ENCODE peak calls at places on chromosomes 2 and 18, in nine cellular contexts. G is GM23338, J is spleen, K is prostate gland, Q is HepG2, H is breast epithelium, O is HCT116, P is suprapubic skin, A is transverse colon. I is an unnamed sample.

GRCh38 chr2:107542314-107542740 is 284.4 kb upstream of the RGPD4 start:
- DNase-seq in G (peak; percentile 56), J (no peak), K (no peak), Q (no peak), H (no peak), O (no peak), P (no peak), A (no peak), I (no peak)

GRCh38 chr18:27769152-27769551 is 407.8 kb downstream of the CDH2 start:
- DNase-seq in G (no peak), J (no peak), K (no peak), Q (no peak), H (no peak), O (no peak), P (no peak), A (no peak), I (no peak)

GRCh38 chr2:241834853-241835210 is 23.9 kb downstream of the PDCD1 start:
- DNase-seq in G (no peak), J (no peak), K (no peak), Q (no peak), H (no peak), O (no peak), P (no peak), A (no peak), I (no peak)

GRCh38 chr2:170371231-170371630 is 193.3 kb downstream of the MYO3B start:
- DNase-seq in G (no peak), J (no peak), K (no peak), Q (no peak), H (no peak), O (no peak), P (no peak), A (no peak), I (no peak)

GRCh38 chr2:127508621-127509034 is 17.7 kb downstream of the IWS1 start:
- DNase-seq in G (no peak), J (no peak), K (peak; percentile 47), Q (peak; percentile 44), H (no peak), O (peak; percentile 66), P (peak; percentile 81), A (peak; percentile 62), I (no peak)

GRCh38 chr2:3754280-3754679 is 50.9 kb downstream of the DCDC2C start:
- DNase-seq in G (peak; percentile 17), J (no peak), K (no peak), Q (peak; percentile 8), H (no peak), O (no peak), P (no peak), A (no peak), I (no peak)

GRCh38 chr2:6372317-6372903 is 493.3 kb downstream of the CMPK2 start:
- DNase-seq in G (no peak), J (no peak), K (no peak), Q (no peak), H (no peak), O (no peak), P (no peak), A (peak; percentile 47), I (no peak)

GRCh38 chr18:40371673-40372072 is 1583.4 kb upstream of the PIK3C3 start:
- DNase-seq in G (no peak), J (no peak), K (no peak), Q (no peak), H (no peak), O (no peak), P (no peak), A (no peak), I (no peak)

GRCh38 chr18:78378983-78379382 is 600.6 kb upstream of the SALL3 start:
- DNase-seq in G (no peak), J (no peak), K (no peak), Q (no peak), H (no peak), O (no peak), P (no peak), A (no peak), I (no peak)

GRCh38 chr18:22538463-22538862 is 120.7 kb upstream of the CTAGE1 start:
- DNase-seq in G (no peak), J (no peak), K (no peak), Q (no peak), H (no peak), O (no peak), P (peak; percentile 67), A (no peak), I (no peak)

GRCh38 chr2:20617081-20617575 is 33.8 kb downstream of the HS1BP3 start:
- DNase-seq in G (peak; percentile 51), J (peak; percentile 79), K (no peak), Q (no peak), H (no peak), O (no peak), P (peak; percentile 87), A (peak; percentile 68), I (no peak)

GRCh38 chr18:8121942-8122480 is 487.2 kb upstream of the RAB12 start:
- DNase-seq in G (peak; percentile 14), J (no peak), K (no peak), Q (no peak), H (no peak), O (peak; percentile 33), P (no peak), A (no peak), I (no peak)

GRCh38 chr2:237718277-237718634 is 80.3 kb upstream of the RBM44 start:
- DNase-seq in G (no peak), J (no peak), K (no peak), Q (no peak), H (no peak), O (no peak), P (no peak), A (no peak), I (no peak)

GRCh38 chr2:95049088-95049955 is 23.8 kb downstream of the MAL start:
- DNase-seq in G (no peak), J (peak; percentile 56), K (no peak), Q (no peak), H (no peak), O (no peak), P (no peak), A (no peak), I (no peak)

GRCh38 chr18:45169610-45170009 is 445.7 kb upstream of the SLC14A2 start:
- DNase-seq in G (no peak), J (no peak), K (no peak), Q (no peak), H (no peak), O (no peak), P (peak; percentile 73), A (no peak), I (no peak)

GRCh38 chr18:7945882-7946281 is 378.8 kb downstream of the PTPRM start:
- DNase-seq in G (no peak), J (no peak), K (no peak), Q (peak; percentile 33), H (no peak), O (no peak), P (no peak), A (no peak), I (no peak)

GRCh38 chr2:113028112-113028511 is 22.9 kb downstream of the IL36A start:
- DNase-seq in G (peak; percentile 15), J (no peak), K (no peak), Q (no peak), H (no peak), O (no peak), P (no peak), A (no peak), I (peak; percentile 72)
- H3K27me3 ChIP-seq in G (no peaks in the 10 kb centered on the region), J (peaks cover 12% of the 10 kb centered on the region), K (no peaks in the 10 kb centered on the region), Q (peaks cover 10% of the 10 kb centered on the region), H (peaks cover 8% of the 10 kb centered on the region), O (peaks cover 87% of the 10 kb centered on the region), P (peaks cover 52% of the 10 kb centered on the region), A (peaks cover 33% of the 10 kb centered on the region), I (no peaks in the 10 kb centered on the region)

DNA sequence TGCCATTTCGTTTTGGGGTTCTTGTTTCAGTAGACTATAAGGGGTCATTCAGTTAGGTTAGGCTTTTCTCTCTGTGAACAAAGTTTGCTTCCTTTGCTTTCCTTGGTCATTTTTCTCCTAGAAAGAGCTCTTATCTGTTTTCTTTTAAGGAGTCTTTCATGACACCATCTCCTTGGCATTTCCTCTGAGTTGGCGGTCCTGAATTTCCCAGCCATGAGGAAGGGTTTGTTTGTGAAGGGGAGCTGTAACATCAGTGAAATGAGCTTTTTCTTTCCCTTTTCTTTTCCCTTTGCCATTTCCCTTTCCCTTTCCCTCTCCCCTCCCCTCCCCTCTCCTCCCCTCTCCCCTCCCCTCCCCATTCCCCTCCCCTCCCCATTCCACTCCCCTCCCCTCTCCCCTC is 61.7 kb downstream of the MAP4K4 start:
- DNase-seq in G (no peak), J (no peak), K (no peak), Q (no peak), H (no peak), O (peak; percentile 57), P (no peak), A (no peak), I (peak; percentile 74)
- TF ChIP-seq POLR2AphosphoS5 in G (no peak), J (no peak), K (no peak), Q (no peak), H (no peak), O (no peak), P (no peak), A (no peak), I (no peak)

GRCh38 chr2:64732153-64732552 is 78.4 kb upstream of the SERTAD2 start:
- DNase-seq in G (no peak), J (no peak), K (no peak), Q (peak; percentile 43), H (no peak), O (no peak), P (no peak), A (no peak), I (no peak)

GRCh38 chr2:64742678-64743077 is 89.0 kb upstream of the SERTAD2 start:
- DNase-seq in G (no peak), J (no peak), K (no peak), Q (no peak), H (no peak), O (no peak), P (no peak), A (no peak), I (no peak)

GRCh38 chr2:64735504-64735903 is 81.8 kb upstream of the SERTAD2 start:
- DNase-seq in G (no peak), J (no peak), K (no peak), Q (no peak), H (no peak), O (no peak), P (no peak), A (no peak), I (no peak)

GRCh38 chr2:64738026-64738425 is 84.3 kb upstream of the SERTAD2 start:
- DNase-seq in G (no peak), J (no peak), K (no peak), Q (no peak), H (no peak), O (no peak), P (no peak), A (no peak), I (no peak)

DNA sequence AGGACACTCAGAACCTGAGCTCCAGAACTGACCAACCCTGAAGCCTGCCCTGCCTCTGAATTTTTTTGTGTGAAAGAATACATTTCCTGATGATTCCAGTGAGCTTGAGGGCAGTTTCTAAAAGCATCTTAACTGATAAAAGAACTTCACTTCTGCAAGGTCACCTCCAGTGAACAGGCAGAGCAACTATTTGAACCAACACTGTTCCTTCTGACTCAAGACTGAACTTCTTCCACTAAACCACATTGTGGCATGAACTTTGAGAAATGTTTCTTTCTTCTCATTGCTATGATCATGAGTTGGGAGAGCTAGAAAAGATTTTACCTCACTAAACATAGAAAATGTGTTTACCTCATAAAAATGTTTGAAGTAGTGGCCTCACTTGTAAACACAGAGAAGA is 83.8 kb upstream of the SERTAD2 start:
- DNase-seq in G (no peak), J (no peak), K (no peak), Q (no peak), H (no peak), O (no peak), P (no peak), A (no peak), I (no peak)
- H3K4me1 ChIP-seq in G (no peaks in the 10 kb centered on the region), J (peaks cover 2% of the 10 kb centered on the region), K (no peaks in the 10 kb centered on the region), Q (peaks cover 15% of the 10 kb centered on the region), H (no peaks in the 10 kb centered on the region), O (peaks cover 2% of the 10 kb centered on the region), P (no peaks in the 10 kb centered on the region), A (peaks cover 1% of the 10 kb centered on the region), I (no peaks in the 10 kb centered on the region)

GRCh38 chr2:72150157-72150960 is 2.7 kb upstream of the CYP26B1 start:
- DNase-seq in G (peak; percentile 92), J (peak; percentile 87), K (peak; percentile 76), Q (peak; percentile 75), H (peak; percentile 67), O (peak; percentile 63), P (peak; percentile 88), A (peak; percentile 86), I (peak; percentile 95)
- H3K27me3 ChIP-seq in G (peaks cover 75% of the 10 kb centered on the region), J (peaks cover 81% of the 10 kb centered on the region), K (peaks cover 19% of the 10 kb centered on the region), Q (peaks cover 93% of the 10 kb centered on the region), H (peaks cover 66% of the 10 kb centered on the region), O (no peaks in the 10 kb centered on the region), P (peaks cover 71% of the 10 kb centered on the region), A (peaks cover 54% of the 10 kb centered on the region), I (peaks cover 39% of the 10 kb centered on the region)

I was measured in esophagus muscularis mucosa.